ENCODE peak calls at places on chromosomes 3 and 15, in five cellular contexts. A is aorta; X is dermis blood vessel endothelial cell; C is ascending aorta; U is stimulated activated CD8-positive, alpha-beta memory T cell treated with anti-CD3 and anti-CD28 coated beads, Interleukin-7, amount 100 ng/mL, for 1 hour. Q is an unnamed sample.

GRCh38 chr3:162072656-162073055 is 576.0 kb downstream of the OTOL1 start:
- DNase-seq in A (no peak), X (no peak), C (no peak), U (no peak), Q (no peak)

GRCh38 chr3:126311338-126311978 is 45.8 kb downstream of the KLF15 start:
- DNase-seq in A (no peak), X (peak), C (no peak), U (no peak), Q (no peak)

GRCh38 chr3:125143538-125143937 is 69.0 kb downstream of the SLC12A8 start:
- DNase-seq in A (no peak), X (no peak), C (no peak), U (no peak), Q (no peak)

GRCh38 chr3:31495971-31496370 is 36.8 kb upstream of the STT3B start:
- DNase-seq in A (no peak), X (peak), C (no peak), U (no peak), Q (no peak)

GRCh38 chr3:109154989-109155388 is 18.5 kb downstream of the C3orf85 start:
- DNase-seq in A (no peak), X (no peak), C (no peak), U (no peak), Q (no peak)

GRCh38 chr15:26790118-26790517 is 17.3 kb upstream of the GABRB3 start:
- DNase-seq in A (no peak), X (no peak), C (no peak), U (no peak), Q (no peak)

GRCh38 chr3:53941174-53941573 is 49.5 kb upstream of the SELENOK start:
- DNase-seq in A (no peak), X (peak), C (no peak), U (no peak), Q (no peak)

GRCh38 chr15:38187646-38188313 is 64.9 kb upstream of the SPRED1 start:
- DNase-seq in A (no peak), X (peak), C (no peak), U (no peak), Q (no peak)